ENCODE peak calls at places on chromosomes 6 and 20, in four cellular contexts. P, J, C and R are unnamed samples.

GRCh38 chr6:46042355-46042999 is 26.8 kb upstream of the CLIC5 start:
- DNase-seq in P (peak), J (peak), C (no peak), R (no peak)

GRCh38 chr20:31606928-31607639 is 2.0 kb downstream of the ID1 start:
- DNase-seq in P (peak), J (peak), C (no peak), R (no peak)

GRCh38 chr6:35435075-35435837 is 16.9 kb upstream of the FANCE start:
- DNase-seq in P (no peak), J (no peak), C (no peak), R (no peak)

GRCh38 chr6:87070750-87071149 is 24.2 kb downstream of the CGA start:
- DNase-seq in P (no peak), J (no peak), C (no peak), R (no peak)

GRCh38 chr20:48826883-48827771 is 672 bp downstream of the PREX1 start:
- DNase-seq in P (no peak), J (peak), C (peak), R (no peak)

GRCh38 chr6:162244031-162244430 is 483.5 kb downstream of the PRKN start:
- DNase-seq in P (no peak), J (no peak), C (no peak), R (no peak)

GRCh38 chr6:39765508-39766065 is 26.6 kb upstream of the DAAM2 start:
- DNase-seq in P (no peak), J (no peak), C (no peak), R (no peak)

GRCh38 chr20:61441537-61441936 is 189.5 kb downstream of the CDH4 start:
- DNase-seq in P (no peak), J (no peak), C (no peak), R (no peak)

GRCh38 chr6:44253307-44254101 is 3.8 kb downstream of the SLC35B2 start:
- DNase-seq in P (peak), J (no peak), C (no peak), R (peak)

GRCh38 chr6:148413321-148414094 is 70.9 kb downstream of the SASH1 start:
- DNase-seq in P (no peak), J (no peak), C (no peak), R (no peak)

GRCh38 chr20:31542201-31542842 is 28.1 kb downstream of the HM13 start:
- DNase-seq in P (peak), J (peak), C (no peak), R (no peak)

GRCh38 chr6:157461000-157461915 is 80.3 kb downstream of the ZDHHC14 start:
- DNase-seq in P (no peak), J (peak), C (no peak), R (no peak)

GRCh38 chr20:39910536-39910935 is 778.5 kb downstream of the MAFB start:
- DNase-seq in P (no peak), J (no peak), C (no peak), R (no peak)

GRCh38 chr6:170155464-170156196 is 135.2 kb downstream of the DLL1 start:
- DNase-seq in P (no peak), J (no peak), C (no peak), R (no peak)

GRCh38 chr20:20241966-20242365 is 125.9 kb upstream of the INSM1 start:
- DNase-seq in P (no peak), J (no peak), C (no peak), R (no peak)

GRCh38 chr6:169752074-169752623 is 727 bp downstream of the ERMARD start:
- DNase-seq in P (peak), J (peak), C (no peak), R (no peak)

GRCh38 chr6:47687432-47687831 is 10.9 kb upstream of the ADGRF4 start:
- DNase-seq in P (no peak), J (no peak), C (no peak), R (no peak)

GRCh38 chr20:58523916-58524315 is 8.7 kb upstream of the APCDD1L start:
- DNase-seq in P (peak), J (peak), C (no peak), R (no peak)

GRCh38 chr6:35071347-35071994 is 69.7 kb downstream of the TCP11 start:
- DNase-seq in P (no peak), J (no peak), C (no peak), R (no peak)

GRCh38 chr6:160238786-160239751 is 19.6 kb downstream of the SLC22A2 start:
- DNase-seq in P (peak), J (no peak), C (no peak), R (no peak)